ENCODE peak calls at places on chromosomes 4 and X, in four cellular contexts. One of them, this sample, is unnamed.

GRCh38 chr4:3236326-3236878 is 12.6 kb upstream of the MSANTD1 start:
- DNase-seq in T-helper 9 cell: no peak
- DNase-seq in fibroblast of the aortic adventitia: no peak
- DNase-seq in activated CD8-positive, alpha-beta memory T cell treated with anti-CD3 and anti-CD28 coated beads for 1 hour: no peak
- DNase-seq in this sample: no peak

GRCh38 chr4:80340036-80340435 is 4.5 kb downstream of the CFAP299 start:
- DNase-seq in fibroblast of the aortic adventitia: peak
- DNase-seq in T-helper 9 cell: no peak
- DNase-seq in activated CD8-positive, alpha-beta memory T cell treated with anti-CD3 and anti-CD28 coated beads for 1 hour: no peak
- DNase-seq in this sample: no peak

GRCh38 chr4:134219043-134219442 is 17.5 kb upstream of the PABPC4L start:
- DNase-seq in fibroblast of the aortic adventitia: no peak
- DNase-seq in activated CD8-positive, alpha-beta memory T cell treated with anti-CD3 and anti-CD28 coated beads for 1 hour: no peak
- DNase-seq in T-helper 9 cell: no peak
- DNase-seq in this sample: no peak

GRCh38 chr4:138576684-138577083 is 334.5 kb upstream of the SLC7A11 start:
- DNase-seq in activated CD8-positive, alpha-beta memory T cell treated with anti-CD3 and anti-CD28 coated beads for 1 hour: no peak
- DNase-seq in T-helper 9 cell: no peak
- DNase-seq in fibroblast of the aortic adventitia: peak
- DNase-seq in this sample: peak

GRCh38 chr4:41660350-41660749 is 88.2 kb downstream of the PHOX2B start:
- DNase-seq in fibroblast of the aortic adventitia: no peak
- DNase-seq in T-helper 9 cell: no peak
- DNase-seq in activated CD8-positive, alpha-beta memory T cell treated with anti-CD3 and anti-CD28 coated beads for 1 hour: no peak
- DNase-seq in this sample: peak

GRCh38 chr4:41358626-41359025 is 101.9 kb downstream of the UCHL1 start:
- DNase-seq in T-helper 9 cell: no peak
- DNase-seq in fibroblast of the aortic adventitia: peak
- DNase-seq in activated CD8-positive, alpha-beta memory T cell treated with anti-CD3 and anti-CD28 coated beads for 1 hour: no peak
- DNase-seq in this sample: peak

GRCh38 chrX:78517124-78517523 is 142.0 kb downstream of the RTL3 start:
- DNase-seq in fibroblast of the aortic adventitia: peak
- DNase-seq in activated CD8-positive, alpha-beta memory T cell treated with anti-CD3 and anti-CD28 coated beads for 1 hour: peak
- DNase-seq in T-helper 9 cell: peak
- DNase-seq in this sample: no peak

GRCh38 chr4:174516794-174517193 is 5.5 kb downstream of the HPGD start:
- DNase-seq in activated CD8-positive, alpha-beta memory T cell treated with anti-CD3 and anti-CD28 coated beads for 1 hour: no peak
- DNase-seq in T-helper 9 cell: no peak
- DNase-seq in fibroblast of the aortic adventitia: no peak
- DNase-seq in this sample: no peak

GRCh38 chr4:156536661-156537060 is 434.9 kb downstream of the PDGFC start:
- DNase-seq in activated CD8-positive, alpha-beta memory T cell treated with anti-CD3 and anti-CD28 coated beads for 1 hour: no peak
- DNase-seq in fibroblast of the aortic adventitia: peak
- DNase-seq in T-helper 9 cell: no peak
- DNase-seq in this sample: peak

GRCh38 chr4:13184199-13184598 is 299.9 kb downstream of the RAB28 start:
- DNase-seq in T-helper 9 cell: no peak
- DNase-seq in activated CD8-positive, alpha-beta memory T cell treated with anti-CD3 and anti-CD28 coated beads for 1 hour: no peak
- DNase-seq in fibroblast of the aortic adventitia: no peak
- DNase-seq in this sample: no peak

GRCh38 chr4:39970559-39971270 is 7.0 kb downstream of the PDS5A start:
- DNase-seq in activated CD8-positive, alpha-beta memory T cell treated with anti-CD3 and anti-CD28 coated beads for 1 hour: no peak
- DNase-seq in fibroblast of the aortic adventitia: no peak
- DNase-seq in T-helper 9 cell: no peak
- DNase-seq in this sample: peak

GRCh38 chr4:171846232-171846631 is 33.0 kb downstream of the GALNTL6 start:
- DNase-seq in activated CD8-positive, alpha-beta memory T cell treated with anti-CD3 and anti-CD28 coated beads for 1 hour: no peak
- DNase-seq in fibroblast of the aortic adventitia: no peak
- DNase-seq in T-helper 9 cell: no peak
- DNase-seq in this sample: peak

GRCh38 chrX:140971385-140971784 is 31.0 kb upstream of the SPANXB1 start:
- DNase-seq in T-helper 9 cell: no peak
- DNase-seq in fibroblast of the aortic adventitia: no peak
- DNase-seq in activated CD8-positive, alpha-beta memory T cell treated with anti-CD3 and anti-CD28 coated beads for 1 hour: no peak
- DNase-seq in this sample: no peak

GRCh38 chrX:113287761-113288160 is 447.1 kb upstream of the AMOT start:
- DNase-seq in T-helper 9 cell: no peak
- DNase-seq in fibroblast of the aortic adventitia: no peak
- DNase-seq in activated CD8-positive, alpha-beta memory T cell treated with anti-CD3 and anti-CD28 coated beads for 1 hour: no peak
- DNase-seq in this sample: no peak

GRCh38 chr4:123659759-123660158 is 263.2 kb downstream of the SPRY1 start:
- DNase-seq in fibroblast of the aortic adventitia: peak
- DNase-seq in activated CD8-positive, alpha-beta memory T cell treated with anti-CD3 and anti-CD28 coated beads for 1 hour: no peak
- DNase-seq in T-helper 9 cell: no peak
- DNase-seq in this sample: peak

GRCh38 chr4:181224826-181225225 is 1018.4 kb upstream of the TENM3 start:
- DNase-seq in T-helper 9 cell: no peak
- DNase-seq in fibroblast of the aortic adventitia: no peak
- DNase-seq in activated CD8-positive, alpha-beta memory T cell treated with anti-CD3 and anti-CD28 coated beads for 1 hour: no peak
- DNase-seq in this sample: peak

GRCh38 chr4:75180790-75181776 is 248.2 kb downstream of the PARM1 start:
- DNase-seq in T-helper 9 cell: no peak
- DNase-seq in activated CD8-positive, alpha-beta memory T cell treated with anti-CD3 and anti-CD28 coated beads for 1 hour: no peak
- DNase-seq in fibroblast of the aortic adventitia: peak
- DNase-seq in this sample: no peak

GRCh38 chrX:88284844-88285243 is 462.2 kb upstream of the CPXCR1 start:
- DNase-seq in T-helper 9 cell: no peak
- DNase-seq in fibroblast of the aortic adventitia: no peak
- DNase-seq in activated CD8-positive, alpha-beta memory T cell treated with anti-CD3 and anti-CD28 coated beads for 1 hour: no peak
- DNase-seq in this sample: no peak